ENCODE peak calls at places on chromosomes 3 and 15, in ten cellular contexts. One of them, this sample, is unnamed.

GRCh38 chr3:146421814-146422748 is 47.3 kb downstream of the PLSCR2 start:
- DNase-seq in prostate gland: peak; percentile 8
- DNase-seq in spleen: no peak
- DNase-seq in sigmoid colon: no peak
- DNase-seq in upper lobe of left lung: no peak
- DNase-seq in GM12878: no peak
- DNase-seq in stomach: no peak
- DNase-seq in K562: no peak
- DNase-seq in HCT116: no peak
- DNase-seq in transverse colon: no peak
- DNase-seq in this sample: no peak

GRCh38 chr15:70111203-70112017 is 13.7 kb upstream of the TLE3 start:
- DNase-seq in spleen: no peak
- DNase-seq in sigmoid colon: peak; percentile 91
- DNase-seq in HCT116: peak; percentile 67
- DNase-seq in transverse colon: peak; percentile 76
- DNase-seq in K562: peak; percentile 83
- DNase-seq in prostate gland: peak; percentile 75
- DNase-seq in stomach: peak; percentile 53
- DNase-seq in GM12878: no peak
- DNase-seq in upper lobe of left lung: peak; percentile 66
- DNase-seq in this sample: no peak

GRCh38 chr3:164418426-164418825 is 659.9 kb downstream of the SI start:
- DNase-seq in HCT116: no peak
- DNase-seq in prostate gland: peak; percentile 11
- DNase-seq in transverse colon: peak; percentile 20
- DNase-seq in spleen: no peak
- DNase-seq in sigmoid colon: no peak
- DNase-seq in upper lobe of left lung: no peak
- DNase-seq in GM12878: no peak
- DNase-seq in K562: no peak
- DNase-seq in stomach: no peak
- DNase-seq in this sample: no peak

GRCh38 chr15:27832263-27832647 is 266.9 kb downstream of the OCA2 start:
- DNase-seq in HCT116: no peak
- DNase-seq in stomach: no peak
- DNase-seq in upper lobe of left lung: no peak
- DNase-seq in prostate gland: no peak
- DNase-seq in K562: no peak
- DNase-seq in spleen: no peak
- DNase-seq in sigmoid colon: no peak
- DNase-seq in GM12878: no peak
- DNase-seq in transverse colon: no peak
- DNase-seq in this sample: no peak

GRCh38 chr3:69197922-69198540 is 75.6 kb upstream of the LMOD3 start:
- DNase-seq in stomach: no peak
- DNase-seq in prostate gland: no peak
- DNase-seq in K562: no peak
- DNase-seq in HCT116: no peak
- DNase-seq in GM12878: no peak
- DNase-seq in sigmoid colon: no peak
- DNase-seq in upper lobe of left lung: no peak
- DNase-seq in spleen: peak; percentile 77
- DNase-seq in transverse colon: peak; percentile 22
- DNase-seq in this sample: no peak

GRCh38 chr3:8519156-8519555 is 17.5 kb downstream of the LMCD1 start:
- DNase-seq in sigmoid colon: no peak
- DNase-seq in spleen: no peak
- DNase-seq in HCT116: no peak
- DNase-seq in prostate gland: no peak
- DNase-seq in upper lobe of left lung: no peak
- DNase-seq in transverse colon: no peak
- DNase-seq in K562: no peak
- DNase-seq in stomach: no peak
- DNase-seq in GM12878: no peak
- DNase-seq in this sample: no peak

GRCh38 chr3:59573911-59574310 is 524.1 kb upstream of the CFAP20DC start:
- DNase-seq in spleen: no peak
- DNase-seq in sigmoid colon: peak; percentile 74
- DNase-seq in HCT116: no peak
- DNase-seq in upper lobe of left lung: no peak
- DNase-seq in K562: no peak
- DNase-seq in stomach: no peak
- DNase-seq in prostate gland: peak; percentile 73
- DNase-seq in GM12878: no peak
- DNase-seq in transverse colon: peak; percentile 10
- DNase-seq in this sample: no peak

GRCh38 chr3:125357032-125357658 is 18.0 kb downstream of the ZNF148 start:
- DNase-seq in prostate gland: peak; percentile 53
- DNase-seq in K562: no peak
- DNase-seq in upper lobe of left lung: peak; percentile 65
- DNase-seq in sigmoid colon: peak; percentile 79
- DNase-seq in transverse colon: peak; percentile 26
- DNase-seq in HCT116: no peak
- DNase-seq in spleen: peak; percentile 89
- DNase-seq in stomach: peak; percentile 33
- DNase-seq in GM12878: no peak
- DNase-seq in this sample: peak; percentile 66

GRCh38 chr15:97141360-97141759 is 810.9 kb downstream of the NR2F2 start:
- DNase-seq in sigmoid colon: no peak
- DNase-seq in transverse colon: no peak
- DNase-seq in prostate gland: no peak
- DNase-seq in upper lobe of left lung: no peak
- DNase-seq in K562: no peak
- DNase-seq in spleen: no peak
- DNase-seq in stomach: no peak
- DNase-seq in HCT116: no peak
- DNase-seq in GM12878: no peak
- DNase-seq in this sample: no peak

GRCh38 chr3:55327131-55327920 is 159.8 kb downstream of the WNT5A start:
- DNase-seq in HCT116: no peak
- DNase-seq in stomach: no peak
- DNase-seq in spleen: no peak
- DNase-seq in upper lobe of left lung: no peak
- DNase-seq in sigmoid colon: no peak
- DNase-seq in GM12878: no peak
- DNase-seq in prostate gland: no peak
- DNase-seq in transverse colon: no peak
- DNase-seq in K562: no peak
- DNase-seq in this sample: no peak

GRCh38 chr15:92200891-92201290 is 192.8 kb upstream of the ST8SIA2 start:
- DNase-seq in sigmoid colon: no peak
- DNase-seq in transverse colon: no peak
- DNase-seq in HCT116: no peak
- DNase-seq in prostate gland: no peak
- DNase-seq in K562: no peak
- DNase-seq in upper lobe of left lung: no peak
- DNase-seq in stomach: no peak
- DNase-seq in spleen: no peak
- DNase-seq in GM12878: no peak
- DNase-seq in this sample: no peak
- TF ChIP-seq POLR2A in sigmoid colon: no peak
- TF ChIP-seq POLR2A in transverse colon: no peak
- TF ChIP-seq POLR2A in HCT116: no peak
- TF ChIP-seq POLR2A in prostate gland: no peak
- TF ChIP-seq POLR2A in K562: no peak
- TF ChIP-seq POLR2A in upper lobe of left lung: no peak
- TF ChIP-seq POLR2A in stomach: no peak
- TF ChIP-seq POLR2A in spleen: no peak
- TF ChIP-seq POLR2A in GM12878: no peak
- TF ChIP-seq POLR2A in this sample: no peak

DNA sequence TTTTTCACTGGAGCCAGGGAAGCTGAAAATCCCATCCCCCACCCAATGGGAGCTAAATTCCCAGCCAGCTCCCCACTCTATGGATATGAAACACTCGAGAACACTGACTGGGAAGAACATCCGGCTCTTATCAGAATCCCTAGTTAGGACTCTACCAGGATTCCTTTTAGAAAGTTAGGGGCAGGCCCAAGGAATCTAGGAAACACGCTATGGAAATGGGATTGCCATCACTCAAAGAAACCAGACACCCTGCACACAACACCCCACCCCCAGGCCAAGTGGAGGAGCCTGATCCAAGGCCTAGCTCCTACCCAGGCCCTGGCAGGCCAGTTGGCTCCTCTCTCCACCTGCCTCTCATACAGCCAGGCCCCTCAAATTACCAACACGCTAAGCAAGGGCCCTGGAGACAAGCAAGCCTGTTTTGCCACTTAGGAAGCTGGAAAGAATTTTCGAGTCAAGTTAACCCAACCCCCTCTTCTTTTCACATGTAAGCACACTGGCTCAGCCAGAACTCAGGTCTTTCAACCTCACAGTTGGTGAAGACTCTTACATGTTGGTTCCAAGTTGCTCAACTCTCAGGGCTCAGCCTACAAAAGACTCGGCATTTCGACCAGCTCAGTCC is 75.5 kb downstream of the RBPMS2 start:
- DNase-seq in stomach: peak; percentile 30
- DNase-seq in sigmoid colon: no peak
- DNase-seq in prostate gland: peak; percentile 51
- DNase-seq in GM12878: no peak
- DNase-seq in spleen: peak; percentile 54
- DNase-seq in upper lobe of left lung: peak; percentile 82
- DNase-seq in HCT116: no peak
- DNase-seq in transverse colon: no peak
- DNase-seq in K562: no peak
- DNase-seq in this sample: no peak
- TF ChIP-seq POLR2AphosphoS5 in stomach: no peak
- TF ChIP-seq POLR2AphosphoS5 in sigmoid colon: peak; percentile 44
- TF ChIP-seq POLR2AphosphoS5 in prostate gland: peak; percentile 36
- TF ChIP-seq POLR2AphosphoS5 in GM12878: no peak
- TF ChIP-seq POLR2AphosphoS5 in spleen: peak; percentile 29
- TF ChIP-seq POLR2AphosphoS5 in upper lobe of left lung: no peak
- TF ChIP-seq POLR2AphosphoS5 in HCT116: no peak
- TF ChIP-seq POLR2AphosphoS5 in transverse colon: no peak
- TF ChIP-seq POLR2AphosphoS5 in K562: no peak
- TF ChIP-seq POLR2AphosphoS5 in this sample: no peak

GRCh38 chr3:52454938-52455282 is 494 bp upstream of the NISCH start:
- DNase-seq in HCT116: no peak
- DNase-seq in upper lobe of left lung: no peak
- DNase-seq in GM12878: no peak
- DNase-seq in prostate gland: no peak
- DNase-seq in spleen: no peak
- DNase-seq in stomach: no peak
- DNase-seq in K562: no peak
- DNase-seq in transverse colon: no peak
- DNase-seq in sigmoid colon: no peak
- DNase-seq in this sample: no peak

GRCh38 chr3:52456169-52456799 is 880 bp downstream of the NISCH start:
- DNase-seq in HCT116: no peak
- DNase-seq in prostate gland: peak; percentile 28
- DNase-seq in transverse colon: no peak
- DNase-seq in spleen: peak; percentile 78
- DNase-seq in K562: peak; percentile 47
- DNase-seq in stomach: no peak
- DNase-seq in sigmoid colon: peak; percentile 78
- DNase-seq in upper lobe of left lung: peak; percentile 37
- DNase-seq in GM12878: no peak
- DNase-seq in this sample: no peak

GRCh38 chr3:52454235-52454937 is 545 bp upstream of the TNNC1 start:
- DNase-seq in sigmoid colon: no peak
- DNase-seq in transverse colon: no peak
- DNase-seq in prostate gland: no peak
- DNase-seq in stomach: peak; percentile 42
- DNase-seq in K562: no peak
- DNase-seq in HCT116: no peak
- DNase-seq in spleen: no peak
- DNase-seq in upper lobe of left lung: no peak
- DNase-seq in GM12878: no peak
- DNase-seq in this sample: no peak

GRCh38 chr3:52456800-52457183 is 1.4 kb downstream of the NISCH start:
- DNase-seq in K562: no peak
- DNase-seq in stomach: no peak
- DNase-seq in upper lobe of left lung: no peak
- DNase-seq in prostate gland: no peak
- DNase-seq in sigmoid colon: no peak
- DNase-seq in spleen: no peak
- DNase-seq in transverse colon: no peak
- DNase-seq in HCT116: no peak
- DNase-seq in GM12878: no peak
- DNase-seq in this sample: no peak

GRCh38 chr3:52455283-52456168 is at the start of gene NISCH:
- DNase-seq in transverse colon: peak; percentile 94
- DNase-seq in K562: peak; percentile 93
- DNase-seq in HCT116: peak; percentile 40
- DNase-seq in spleen: peak; percentile 97
- DNase-seq in GM12878: peak; percentile 30
- DNase-seq in prostate gland: peak; percentile 89
- DNase-seq in stomach: peak; percentile 95
- DNase-seq in upper lobe of left lung: peak; percentile 91
- DNase-seq in sigmoid colon: peak; percentile 94
- DNase-seq in this sample: peak; percentile 95
- TF ChIP-seq POLR2A in transverse colon: peak; percentile 71
- TF ChIP-seq POLR2A in K562: peak; percentile 81
- TF ChIP-seq POLR2A in HCT116: peak; percentile 66
- TF ChIP-seq POLR2A in spleen: peak; percentile 27
- TF ChIP-seq POLR2A in GM12878: peak; percentile 98
- TF ChIP-seq POLR2A in prostate gland: peak; percentile 84
- TF ChIP-seq POLR2A in stomach: no peak
- TF ChIP-seq POLR2A in upper lobe of left lung: no peak
- TF ChIP-seq POLR2A in sigmoid colon: peak; percentile 75
- TF ChIP-seq POLR2A in this sample: peak; percentile 65

GRCh38 chr3:195859846-195860411 is 48.2 kb upstream of the MUC4 start:
- DNase-seq in stomach: no peak
- DNase-seq in sigmoid colon: no peak
- DNase-seq in GM12878: no peak
- DNase-seq in upper lobe of left lung: no peak
- DNase-seq in prostate gland: no peak
- DNase-seq in HCT116: no peak
- DNase-seq in transverse colon: no peak
- DNase-seq in spleen: no peak
- DNase-seq in K562: no peak
- DNase-seq in this sample: no peak

GRCh38 chr3:195865752-195866151 is 42.6 kb downstream of the TNK2 start:
- DNase-seq in spleen: no peak
- DNase-seq in stomach: no peak
- DNase-seq in prostate gland: no peak
- DNase-seq in K562: no peak
- DNase-seq in HCT116: no peak
- DNase-seq in upper lobe of left lung: no peak
- DNase-seq in transverse colon: no peak
- DNase-seq in GM12878: no peak
- DNase-seq in sigmoid colon: no peak
- DNase-seq in this sample: no peak

GRCh38 chr3:195866686-195867511 is 41.5 kb downstream of the TNK2 start:
- DNase-seq in HCT116: no peak
- DNase-seq in sigmoid colon: no peak
- DNase-seq in GM12878: no peak
- DNase-seq in spleen: peak; percentile 78
- DNase-seq in stomach: no peak
- DNase-seq in upper lobe of left lung: no peak
- DNase-seq in prostate gland: no peak
- DNase-seq in transverse colon: no peak
- DNase-seq in K562: no peak
- DNase-seq in this sample: no peak

GRCh38 chr3:195860456-195860855 is 47.9 kb downstream of the TNK2 start:
- DNase-seq in sigmoid colon: no peak
- DNase-seq in transverse colon: no peak
- DNase-seq in prostate gland: no peak
- DNase-seq in spleen: no peak
- DNase-seq in K562: no peak
- DNase-seq in GM12878: no peak
- DNase-seq in stomach: no peak
- DNase-seq in HCT116: no peak
- DNase-seq in upper lobe of left lung: no peak
- DNase-seq in this sample: no peak

GRCh38 chr3:195863121-195864061 is 45.0 kb downstream of the TNK2 start:
- DNase-seq in prostate gland: peak; percentile 79
- DNase-seq in HCT116: peak; percentile 42
- DNase-seq in stomach: peak; percentile 91
- DNase-seq in upper lobe of left lung: peak; percentile 92
- DNase-seq in sigmoid colon: peak; percentile 96
- DNase-seq in GM12878: no peak
- DNase-seq in spleen: peak; percentile 93
- DNase-seq in transverse colon: peak; percentile 90
- DNase-seq in K562: peak; percentile 85
- DNase-seq in this sample: peak; percentile 90
- TF ChIP-seq POLR2AphosphoS5 in prostate gland: peak; percentile 56
- TF ChIP-seq POLR2AphosphoS5 in HCT116: peak; percentile 19
- TF ChIP-seq POLR2AphosphoS5 in stomach: no peak
- TF ChIP-seq POLR2AphosphoS5 in upper lobe of left lung: no peak
- TF ChIP-seq POLR2AphosphoS5 in sigmoid colon: peak; percentile 24
- TF ChIP-seq POLR2AphosphoS5 in GM12878: no peak
- TF ChIP-seq POLR2AphosphoS5 in spleen: peak; percentile 53
- TF ChIP-seq POLR2AphosphoS5 in transverse colon: peak; percentile 32
- TF ChIP-seq POLR2AphosphoS5 in K562: no peak
- TF ChIP-seq POLR2AphosphoS5 in this sample: no peak